ENCODE peak calls at places on chromosomes 11 and 22, in five cellular contexts. One of them, this sample, is unnamed.

GRCh38 chr11:95337972-95338429 is 107.0 kb upstream of the SESN3 start:
- ATAC-seq in stimulated activated naive CD8-positive, alpha-beta T cell treated with anti-CD3 and anti-CD28 coated beads, Interleukin-15, Interleukin-2, amounts not matched to agents 100 U/mL and 50 U/mL, for 24 hours: no peak
- ATAC-seq in naive thymus-derived CD4-positive, alpha-beta T cell: peak; percentile 36
- ATAC-seq in left cardiac atrium: peak; percentile 21
- ATAC-seq in lung: peak; percentile 63
- ATAC-seq in this sample: no peak

GRCh38 chr11:58769308-58769707 is 37.6 kb upstream of the GLYAT start:
- ATAC-seq in lung: no peak
- ATAC-seq in stimulated activated naive CD8-positive, alpha-beta T cell treated with anti-CD3 and anti-CD28 coated beads, Interleukin-15, Interleukin-2, amounts not matched to agents 100 U/mL and 50 U/mL, for 24 hours: no peak
- ATAC-seq in left cardiac atrium: no peak
- ATAC-seq in naive thymus-derived CD4-positive, alpha-beta T cell: no peak
- ATAC-seq in this sample: no peak

GRCh38 chr11:44564198-44564597 is 1.3 kb upstream of the CD82 start:
- ATAC-seq in naive thymus-derived CD4-positive, alpha-beta T cell: no peak
- ATAC-seq in lung: no peak
- ATAC-seq in left cardiac atrium: no peak
- ATAC-seq in stimulated activated naive CD8-positive, alpha-beta T cell treated with anti-CD3 and anti-CD28 coated beads, Interleukin-15, Interleukin-2, amounts not matched to agents 100 U/mL and 50 U/mL, for 24 hours: no peak
- ATAC-seq in this sample: no peak

GRCh38 chr22:35315855-35316745 is 16.4 kb downstream of the TOM1 start:
- ATAC-seq in stimulated activated naive CD8-positive, alpha-beta T cell treated with anti-CD3 and anti-CD28 coated beads, Interleukin-15, Interleukin-2, amounts not matched to agents 100 U/mL and 50 U/mL, for 24 hours: no peak
- ATAC-seq in left cardiac atrium: peak; percentile 72
- ATAC-seq in naive thymus-derived CD4-positive, alpha-beta T cell: peak; percentile 13
- ATAC-seq in lung: no peak
- ATAC-seq in this sample: peak; percentile 26

GRCh38 chr11:78363018-78363619 is 54.5 kb downstream of the GAB2 start:
- ATAC-seq in left cardiac atrium: peak; percentile 41
- ATAC-seq in stimulated activated naive CD8-positive, alpha-beta T cell treated with anti-CD3 and anti-CD28 coated beads, Interleukin-15, Interleukin-2, amounts not matched to agents 100 U/mL and 50 U/mL, for 24 hours: no peak
- ATAC-seq in lung: no peak
- ATAC-seq in naive thymus-derived CD4-positive, alpha-beta T cell: peak; percentile 56
- ATAC-seq in this sample: no peak

GRCh38 chr11:2803186-2804057 is 82.2 kb downstream of the CDKN1C start:
- ATAC-seq in naive thymus-derived CD4-positive, alpha-beta T cell: no peak
- ATAC-seq in lung: no peak
- ATAC-seq in left cardiac atrium: no peak
- ATAC-seq in stimulated activated naive CD8-positive, alpha-beta T cell treated with anti-CD3 and anti-CD28 coated beads, Interleukin-15, Interleukin-2, amounts not matched to agents 100 U/mL and 50 U/mL, for 24 hours: no peak
- ATAC-seq in this sample: no peak

GRCh38 chr22:35552186-35552842 is 11.7 kb downstream of the RASD2 start:
- ATAC-seq in naive thymus-derived CD4-positive, alpha-beta T cell: peak; percentile 99
- ATAC-seq in left cardiac atrium: no peak
- ATAC-seq in stimulated activated naive CD8-positive, alpha-beta T cell treated with anti-CD3 and anti-CD28 coated beads, Interleukin-15, Interleukin-2, amounts not matched to agents 100 U/mL and 50 U/mL, for 24 hours: peak; percentile 92
- ATAC-seq in lung: no peak
- ATAC-seq in this sample: peak; percentile 50

GRCh38 chr11:112260490-112260889 is at the start of gene PLET1:
- ATAC-seq in stimulated activated naive CD8-positive, alpha-beta T cell treated with anti-CD3 and anti-CD28 coated beads, Interleukin-15, Interleukin-2, amounts not matched to agents 100 U/mL and 50 U/mL, for 24 hours: no peak
- ATAC-seq in left cardiac atrium: no peak
- ATAC-seq in naive thymus-derived CD4-positive, alpha-beta T cell: no peak
- ATAC-seq in lung: no peak
- ATAC-seq in this sample: no peak

GRCh38 chr11:36240178-36240577 is 49.0 kb downstream of the COMMD9 start:
- ATAC-seq in stimulated activated naive CD8-positive, alpha-beta T cell treated with anti-CD3 and anti-CD28 coated beads, Interleukin-15, Interleukin-2, amounts not matched to agents 100 U/mL and 50 U/mL, for 24 hours: no peak
- ATAC-seq in left cardiac atrium: no peak
- ATAC-seq in naive thymus-derived CD4-positive, alpha-beta T cell: no peak
- ATAC-seq in lung: no peak
- ATAC-seq in this sample: no peak

GRCh38 chr22:22179858-22180257 is 64.7 kb upstream of the VPREB1 start:
- ATAC-seq in lung: no peak
- ATAC-seq in stimulated activated naive CD8-positive, alpha-beta T cell treated with anti-CD3 and anti-CD28 coated beads, Interleukin-15, Interleukin-2, amounts not matched to agents 100 U/mL and 50 U/mL, for 24 hours: no peak
- ATAC-seq in left cardiac atrium: no peak
- ATAC-seq in naive thymus-derived CD4-positive, alpha-beta T cell: no peak
- ATAC-seq in this sample: no peak

GRCh38 chr22:19687561-19688300 is 26.6 kb upstream of the SEPTIN5 start:
- ATAC-seq in naive thymus-derived CD4-positive, alpha-beta T cell: peak; percentile 61
- ATAC-seq in stimulated activated naive CD8-positive, alpha-beta T cell treated with anti-CD3 and anti-CD28 coated beads, Interleukin-15, Interleukin-2, amounts not matched to agents 100 U/mL and 50 U/mL, for 24 hours: peak; percentile 14
- ATAC-seq in left cardiac atrium: no peak
- ATAC-seq in lung: no peak
- ATAC-seq in this sample: no peak

GRCh38 chr22:20490183-20490940 is 5.2 kb downstream of the KLHL22 start:
- ATAC-seq in left cardiac atrium: no peak
- ATAC-seq in naive thymus-derived CD4-positive, alpha-beta T cell: peak; percentile 38
- ATAC-seq in stimulated activated naive CD8-positive, alpha-beta T cell treated with anti-CD3 and anti-CD28 coated beads, Interleukin-15, Interleukin-2, amounts not matched to agents 100 U/mL and 50 U/mL, for 24 hours: peak; percentile 25
- ATAC-seq in lung: no peak
- ATAC-seq in this sample: no peak

GRCh38 chr22:47724030-47724429 is 961.6 kb downstream of the TBC1D22A start:
- ATAC-seq in left cardiac atrium: no peak
- ATAC-seq in naive thymus-derived CD4-positive, alpha-beta T cell: no peak
- ATAC-seq in stimulated activated naive CD8-positive, alpha-beta T cell treated with anti-CD3 and anti-CD28 coated beads, Interleukin-15, Interleukin-2, amounts not matched to agents 100 U/mL and 50 U/mL, for 24 hours: no peak
- ATAC-seq in lung: no peak
- ATAC-seq in this sample: no peak

GRCh38 chr22:38792833-38793232 is 1.1 kb downstream of the DNAL4 start:
- ATAC-seq in left cardiac atrium: no peak
- ATAC-seq in naive thymus-derived CD4-positive, alpha-beta T cell: no peak
- ATAC-seq in lung: no peak
- ATAC-seq in stimulated activated naive CD8-positive, alpha-beta T cell treated with anti-CD3 and anti-CD28 coated beads, Interleukin-15, Interleukin-2, amounts not matched to agents 100 U/mL and 50 U/mL, for 24 hours: peak; percentile 47
- ATAC-seq in this sample: no peak

GRCh38 chr22:37752189-37753061 is 55.3 kb upstream of the GCAT start:
- ATAC-seq in left cardiac atrium: peak; percentile 85
- ATAC-seq in lung: peak; percentile 83
- ATAC-seq in naive thymus-derived CD4-positive, alpha-beta T cell: no peak
- ATAC-seq in stimulated activated naive CD8-positive, alpha-beta T cell treated with anti-CD3 and anti-CD28 coated beads, Interleukin-15, Interleukin-2, amounts not matched to agents 100 U/mL and 50 U/mL, for 24 hours: no peak
- ATAC-seq in this sample: no peak

GRCh38 chr11:38246451-38246850 is 1648.4 kb upstream of the RAG2 start:
- ATAC-seq in stimulated activated naive CD8-positive, alpha-beta T cell treated with anti-CD3 and anti-CD28 coated beads, Interleukin-15, Interleukin-2, amounts not matched to agents 100 U/mL and 50 U/mL, for 24 hours: no peak
- ATAC-seq in lung: no peak
- ATAC-seq in naive thymus-derived CD4-positive, alpha-beta T cell: no peak
- ATAC-seq in left cardiac atrium: no peak
- ATAC-seq in this sample: no peak

GRCh38 chr11:16081756-16082531 is 274.4 kb downstream of the SOX6 start:
- ATAC-seq in left cardiac atrium: peak; percentile 75
- ATAC-seq in stimulated activated naive CD8-positive, alpha-beta T cell treated with anti-CD3 and anti-CD28 coated beads, Interleukin-15, Interleukin-2, amounts not matched to agents 100 U/mL and 50 U/mL, for 24 hours: no peak
- ATAC-seq in lung: no peak
- ATAC-seq in naive thymus-derived CD4-positive, alpha-beta T cell: no peak
- ATAC-seq in this sample: no peak

GRCh38 chr11:129283141-129283540 is 91.0 kb upstream of the ARHGAP32 start:
- ATAC-seq in lung: no peak
- ATAC-seq in stimulated activated naive CD8-positive, alpha-beta T cell treated with anti-CD3 and anti-CD28 coated beads, Interleukin-15, Interleukin-2, amounts not matched to agents 100 U/mL and 50 U/mL, for 24 hours: no peak
- ATAC-seq in naive thymus-derived CD4-positive, alpha-beta T cell: no peak
- ATAC-seq in left cardiac atrium: no peak
- ATAC-seq in this sample: no peak